ENCODE peak calls at places on chromosomes 4 and X, in four cellular contexts. One of them, this sample, is unnamed.

GRCh38 chr4:93776386-93777080 is 52.0 kb upstream of the ATOH1 start:
- DNase-seq in NCI-H1048: no peak
- DNase-seq in DMS 273 treated with DMSO at 0.1 percent for 48 hours: peak; percentile 4
- DNase-seq in psoas muscle: no peak
- DNase-seq in this sample: no peak

GRCh38 chrX:12080265-12080664 is 58.0 kb upstream of the FRMPD4 start:
- DNase-seq in psoas muscle: no peak
- DNase-seq in DMS 273 treated with DMSO at 0.1 percent for 48 hours: peak; percentile 42
- DNase-seq in NCI-H1048: no peak
- DNase-seq in this sample: peak; percentile 37

GRCh38 chr4:77600521-77601451 is 4.8 kb upstream of the CXCL13 start:
- DNase-seq in psoas muscle: no peak
- DNase-seq in NCI-H1048: peak; percentile 7
- DNase-seq in DMS 273 treated with DMSO at 0.1 percent for 48 hours: no peak
- DNase-seq in this sample: peak; percentile 66

GRCh38 chr4:51931461-51931860 is 88.5 kb downstream of the DCUN1D4 start:
- DNase-seq in DMS 273 treated with DMSO at 0.1 percent for 48 hours: no peak
- DNase-seq in psoas muscle: no peak
- DNase-seq in NCI-H1048: no peak
- DNase-seq in this sample: no peak

GRCh38 chrX:103275947-103276567 is 493 bp downstream of the TCEAL5 start:
- DNase-seq in psoas muscle: peak; percentile 40
- DNase-seq in NCI-H1048: no peak
- DNase-seq in DMS 273 treated with DMSO at 0.1 percent for 48 hours: no peak
- DNase-seq in this sample: no peak

GRCh38 chr4:169491211-169491610 is 121.2 kb downstream of the NEK1 start:
- DNase-seq in NCI-H1048: no peak
- DNase-seq in psoas muscle: no peak
- DNase-seq in DMS 273 treated with DMSO at 0.1 percent for 48 hours: no peak
- DNase-seq in this sample: no peak

GRCh38 chr4:60913026-60913425 is 287.1 kb upstream of the ADGRL3 start:
- DNase-seq in DMS 273 treated with DMSO at 0.1 percent for 48 hours: no peak
- DNase-seq in psoas muscle: no peak
- DNase-seq in NCI-H1048: no peak
- DNase-seq in this sample: no peak

GRCh38 chr4:139910106-139910505 is 243.9 kb downstream of the MAML3 start:
- DNase-seq in NCI-H1048: no peak
- DNase-seq in psoas muscle: no peak
- DNase-seq in DMS 273 treated with DMSO at 0.1 percent for 48 hours: no peak
- DNase-seq in this sample: no peak

GRCh38 chrX:9807355-9808182 is 21.3 kb downstream of the SHROOM2 start:
- DNase-seq in psoas muscle: no peak
- DNase-seq in NCI-H1048: no peak
- DNase-seq in DMS 273 treated with DMSO at 0.1 percent for 48 hours: no peak
- DNase-seq in this sample: no peak

GRCh38 chrX:9231491-9231890 is 197.6 kb upstream of the FAM9B start:
- DNase-seq in DMS 273 treated with DMSO at 0.1 percent for 48 hours: no peak
- DNase-seq in psoas muscle: no peak
- DNase-seq in NCI-H1048: no peak
- DNase-seq in this sample: no peak

GRCh38 chrX:16786791-16787735 is 797 bp downstream of the TXLNG start:
- DNase-seq in psoas muscle: peak; percentile 65
- DNase-seq in NCI-H1048: no peak
- DNase-seq in DMS 273 treated with DMSO at 0.1 percent for 48 hours: no peak
- DNase-seq in this sample: peak; percentile 51

GRCh38 chr4:47463235-47463956 is at the start of gene COMMD8:
- DNase-seq in NCI-H1048: peak; percentile 94
- DNase-seq in psoas muscle: peak; percentile 97
- DNase-seq in DMS 273 treated with DMSO at 0.1 percent for 48 hours: peak; percentile 78
- DNase-seq in this sample: peak; percentile 97

GRCh38 chrX:49176421-49177326 is 5.0 kb downstream of the PLP2 start:
- DNase-seq in psoas muscle: no peak
- DNase-seq in DMS 273 treated with DMSO at 0.1 percent for 48 hours: no peak
- DNase-seq in NCI-H1048: no peak
- DNase-seq in this sample: no peak

GRCh38 chrX:10537308-10537707 is 83.1 kb downstream of the MID1 start:
- DNase-seq in NCI-H1048: no peak
- DNase-seq in psoas muscle: no peak
- DNase-seq in DMS 273 treated with DMSO at 0.1 percent for 48 hours: no peak
- DNase-seq in this sample: no peak

GRCh38 chr4:183765121-183765990 is 106.3 kb downstream of the TRAPPC11 start:
- DNase-seq in DMS 273 treated with DMSO at 0.1 percent for 48 hours: no peak
- DNase-seq in NCI-H1048: peak; percentile 37
- DNase-seq in psoas muscle: peak; percentile 54
- DNase-seq in this sample: no peak

GRCh38 chr4:168598191-168598590 is 101.3 kb downstream of the PALLD start:
- DNase-seq in DMS 273 treated with DMSO at 0.1 percent for 48 hours: no peak
- DNase-seq in psoas muscle: no peak
- DNase-seq in NCI-H1048: no peak
- DNase-seq in this sample: no peak

GRCh38 chrX:69031181-69031580 is 134.1 kb downstream of the PJA1 start:
- DNase-seq in DMS 273 treated with DMSO at 0.1 percent for 48 hours: no peak
- DNase-seq in psoas muscle: no peak
- DNase-seq in NCI-H1048: no peak
- DNase-seq in this sample: no peak

GRCh38 chr4:171676555-171677215 is 136.5 kb upstream of the GALNTL6 start:
- DNase-seq in DMS 273 treated with DMSO at 0.1 percent for 48 hours: no peak
- DNase-seq in NCI-H1048: no peak
- DNase-seq in psoas muscle: no peak
- DNase-seq in this sample: no peak

GRCh38 chrX:68710870-68711576 is 63.6 kb downstream of the STARD8 start:
- DNase-seq in DMS 273 treated with DMSO at 0.1 percent for 48 hours: no peak
- DNase-seq in psoas muscle: peak; percentile 61
- DNase-seq in NCI-H1048: no peak
- DNase-seq in this sample: peak; percentile 36

GRCh38 chr4:29853843-29854242 is 866.3 kb upstream of the PCDH7 start:
- DNase-seq in NCI-H1048: no peak
- DNase-seq in DMS 273 treated with DMSO at 0.1 percent for 48 hours: no peak
- DNase-seq in psoas muscle: no peak
- DNase-seq in this sample: no peak

GRCh38 chr4:94934201-94934600 is 176.4 kb downstream of the BMPR1B start:
- DNase-seq in psoas muscle: no peak
- DNase-seq in NCI-H1048: no peak
- DNase-seq in DMS 273 treated with DMSO at 0.1 percent for 48 hours: no peak
- DNase-seq in this sample: no peak

GRCh38 chrX:34877451-34877850 is 65.1 kb upstream of the FAM47B start:
- DNase-seq in DMS 273 treated with DMSO at 0.1 percent for 48 hours: no peak
- DNase-seq in psoas muscle: no peak
- DNase-seq in NCI-H1048: no peak
- DNase-seq in this sample: no peak

GRCh38 chr4:68581382-68582338 is 5.5 kb upstream of the UGT2B17 start:
- DNase-seq in DMS 273 treated with DMSO at 0.1 percent for 48 hours: peak; percentile 3
- DNase-seq in NCI-H1048: no peak
- DNase-seq in psoas muscle: no peak
- DNase-seq in this sample: no peak

GRCh38 chrX:101164766-101165590 is 54.6 kb upstream of the DRP2 start:
- DNase-seq in psoas muscle: no peak
- DNase-seq in NCI-H1048: no peak
- DNase-seq in DMS 273 treated with DMSO at 0.1 percent for 48 hours: no peak
- DNase-seq in this sample: no peak

GRCh38 chr4:184962125-184962638 is 56.1 kb upstream of the HELT start:
- DNase-seq in DMS 273 treated with DMSO at 0.1 percent for 48 hours: no peak
- DNase-seq in psoas muscle: no peak
- DNase-seq in NCI-H1048: no peak
- DNase-seq in this sample: peak; percentile 0

GRCh38 chr4:145333786-145334185 is 147.9 kb upstream of the SMAD1 start:
- DNase-seq in DMS 273 treated with DMSO at 0.1 percent for 48 hours: no peak
- DNase-seq in psoas muscle: no peak
- DNase-seq in NCI-H1048: no peak
- DNase-seq in this sample: no peak

GRCh38 chrX:131564553-131565229 is 20.8 kb downstream of the OR13H1 start:
- DNase-seq in NCI-H1048: no peak
- DNase-seq in psoas muscle: no peak
- DNase-seq in DMS 273 treated with DMSO at 0.1 percent for 48 hours: no peak
- DNase-seq in this sample: no peak

GRCh38 chrX:465418-465817 is 78.7 kb upstream of the PPP2R3B start:
- DNase-seq in DMS 273 treated with DMSO at 0.1 percent for 48 hours: no peak
- DNase-seq in NCI-H1048: no peak
- DNase-seq in psoas muscle: no peak
- DNase-seq in this sample: no peak

GRCh38 chr4:138404801-138405200 is 162.7 kb upstream of the SLC7A11 start:
- DNase-seq in NCI-H1048: no peak
- DNase-seq in DMS 273 treated with DMSO at 0.1 percent for 48 hours: no peak
- DNase-seq in psoas muscle: no peak
- DNase-seq in this sample: no peak

GRCh38 chrX:74349387-74349786 is 45.4 kb downstream of the ZCCHC13 start:
- DNase-seq in psoas muscle: no peak
- DNase-seq in NCI-H1048: no peak
- DNase-seq in DMS 273 treated with DMSO at 0.1 percent for 48 hours: no peak
- DNase-seq in this sample: no peak

GRCh38 chr4:124132161-124132560 is 580.4 kb downstream of the ANKRD50 start:
- DNase-seq in DMS 273 treated with DMSO at 0.1 percent for 48 hours: no peak
- DNase-seq in psoas muscle: no peak
- DNase-seq in NCI-H1048: no peak
- DNase-seq in this sample: no peak

GRCh38 chr4:158016511-158016910 is 156.3 kb downstream of the GASK1B start:
- DNase-seq in NCI-H1048: no peak
- DNase-seq in DMS 273 treated with DMSO at 0.1 percent for 48 hours: no peak
- DNase-seq in psoas muscle: no peak
- DNase-seq in this sample: no peak

GRCh38 chrX:45208121-45208856 is 7.6 kb upstream of the DIPK2B start:
- DNase-seq in DMS 273 treated with DMSO at 0.1 percent for 48 hours: no peak
- DNase-seq in NCI-H1048: no peak
- DNase-seq in psoas muscle: no peak
- DNase-seq in this sample: no peak

GRCh38 chr4:40675166-40675565 is 45.5 kb upstream of the RBM47 start:
- DNase-seq in DMS 273 treated with DMSO at 0.1 percent for 48 hours: no peak
- DNase-seq in NCI-H1048: peak; percentile 16
- DNase-seq in psoas muscle: no peak
- DNase-seq in this sample: no peak

GRCh38 chrX:119427024-119427794 is 28.1 kb downstream of the SLC25A43 start:
- DNase-seq in NCI-H1048: no peak
- DNase-seq in DMS 273 treated with DMSO at 0.1 percent for 48 hours: no peak
- DNase-seq in psoas muscle: no peak
- DNase-seq in this sample: no peak

This sample was measured in D341Med.